ENCODE peak calls at places on chromosomes 12 and 14, in six cellular contexts. L is ascending aorta; H is CD8-positive, alpha-beta T cell; E is pancreas; D is fibroblast of lung; Q is fibroblast of mammary gland. C is an unnamed sample.

GRCh38 chr12:69161835-69162234 is 77.5 kb upstream of the CPSF6 start:
- DNase-seq in D (peak), E (no peak), Q (peak), L (no peak), H (no peak), C (no peak)

GRCh38 chr12:93302331-93303229 is 75.1 kb upstream of the NUDT4 start:
- DNase-seq in E (no peak), H (no peak), D (peak), L (no peak), Q (peak), C (no peak)

GRCh38 chr12:123705935-123706334 is 6.2 kb upstream of the ATP6V0A2 start:
- DNase-seq in D (peak), H (no peak), E (no peak), Q (peak), L (no peak), C (no peak)

GRCh38 chr12:120363274-120363855 is 5.6 kb downstream of the MSI1 start:
- DNase-seq in E (no peak), L (no peak), H (no peak), Q (no peak), D (no peak), C (no peak)

GRCh38 chr12:57240069-57240921 is 10.7 kb downstream of the STAC3 start:
- DNase-seq in D (peak), E (no peak), H (peak), Q (peak), L (no peak), C (no peak)

GRCh38 chr12:129531004-129531403 is 372.8 kb downstream of the TMEM132D start:
- DNase-seq in L (no peak), H (no peak), D (no peak), Q (no peak), E (peak), C (no peak)

GRCh38 chr12:106163712-106164111 is 25.0 kb upstream of the NUAK1 start:
- DNase-seq in D (no peak), H (no peak), Q (no peak), E (no peak), L (no peak), C (no peak)

GRCh38 chr12:53972152-53972702 is 699 bp upstream of the HOXC11 start:
- DNase-seq in L (no peak), H (no peak), E (no peak), Q (peak), D (no peak), C (no peak)

GRCh38 chr14:43894534-43894933 is 612.5 kb downstream of the FSCB start:
- DNase-seq in H (no peak), Q (peak), L (no peak), D (no peak), E (no peak), C (peak)

GRCh38 chr14:95059126-95059525 is 98.2 kb downstream of the DICER1 start:
- DNase-seq in D (no peak), L (no peak), Q (no peak), E (no peak), H (no peak), C (no peak)

GRCh38 chr12:107238276-107238675 is 144.9 kb upstream of the CRY1 start:
- DNase-seq in L (no peak), E (no peak), Q (no peak), D (peak), H (no peak), C (no peak)

GRCh38 chr14:53180272-53181221 is 27.4 kb upstream of the DDHD1 start:
- DNase-seq in E (no peak), H (no peak), Q (peak), D (peak), L (no peak), C (no peak)

GRCh38 chr14:96710060-96710636 is 87.0 kb upstream of the VRK1 start:
- DNase-seq in E (no peak), Q (no peak), H (no peak), L (no peak), D (no peak), C (no peak)

GRCh38 chr12:9109213-9109522 is 6.6 kb downstream of the A2M start:
- DNase-seq in D (no peak), L (no peak), Q (no peak), E (no peak), H (no peak), C (no peak)

GRCh38 chr14:68229423-68229831 is 409.8 kb downstream of the RAD51B start:
- DNase-seq in L (no peak), H (no peak), Q (no peak), E (no peak), D (no peak), C (no peak)

GRCh38 chr12:47280543-47281330 is 201.0 kb upstream of the AMIGO2 start:
- DNase-seq in Q (no peak), E (no peak), H (no peak), L (no peak), D (peak), C (no peak)

GRCh38 chr12:46304080-46304479 is 35.2 kb upstream of the SLC38A1 start:
- DNase-seq in Q (peak), L (no peak), H (no peak), E (no peak), D (no peak), C (no peak)

GRCh38 chr12:125403145-125403789 is 338.0 kb downstream of the AACS start:
- DNase-seq in L (no peak), H (no peak), E (no peak), D (peak), Q (peak), C (peak)

GRCh38 chr12:88855301-88855700 is 275.0 kb upstream of the KITLG start:
- DNase-seq in D (peak), H (no peak), L (no peak), E (no peak), Q (no peak), C (no peak)

GRCh38 chr12:19844224-19844623 is 404.9 kb downstream of the AEBP2 start:
- DNase-seq in Q (no peak), D (no peak), L (no peak), H (no peak), E (no peak), C (no peak)

GRCh38 chr14:75294649-75295033 is 16.0 kb downstream of the FOS start:
- DNase-seq in Q (no peak), E (no peak), H (no peak), D (no peak), L (no peak), C (no peak)

GRCh38 chr14:104221071-104221625 is 82.8 kb downstream of the KIF26A start:
- DNase-seq in L (no peak), Q (no peak), E (no peak), H (no peak), D (no peak), C (no peak)

GRCh38 chr12:57101892-57102695 is 9.1 kb downstream of the STAT6 start:
- DNase-seq in H (no peak), D (no peak), L (no peak), Q (peak), E (no peak), C (no peak)

GRCh38 chr14:32662234-32662633 is 276.4 kb upstream of the NPAS3 start:
- DNase-seq in H (no peak), D (peak), L (no peak), Q (peak), E (no peak), C (no peak)

DNA sequence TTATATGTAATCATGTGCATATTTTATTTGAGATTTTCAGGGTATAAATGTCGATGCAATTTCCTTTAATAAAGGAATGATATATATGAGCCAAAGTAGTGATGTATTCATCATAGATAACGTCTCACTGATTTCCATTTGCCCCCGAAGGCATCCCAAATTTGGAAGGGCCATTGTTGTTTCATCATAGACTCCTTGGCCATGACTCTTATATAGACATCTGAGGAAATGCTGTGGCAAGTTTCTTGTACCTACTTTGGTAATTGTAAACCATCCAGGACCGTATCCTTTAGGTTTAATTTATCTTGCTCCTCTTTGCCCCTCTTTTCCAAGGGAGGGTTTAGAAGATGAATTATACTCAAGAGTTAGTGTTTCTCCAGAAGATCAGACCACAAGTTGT is 84.7 kb downstream of the SAMD4A start:
- DNase-seq in D (peak), H (no peak), Q (no peak), L (no peak), E (no peak), C (no peak)
- H3K4me3 ChIP-seq in D (no peak), H (no peak), Q (no peak), L (no peak), E (no peak), C (no peak)

GRCh38 chr12:95942106-95942531 is 295 bp downstream of the CCDC38 start:
- DNase-seq in E (no peak), H (no peak), Q (no peak), D (peak), L (no peak), C (no peak)

GRCh38 chr12:95940514-95940913 is 1.9 kb downstream of the CCDC38 start:
- DNase-seq in H (no peak), E (no peak), L (no peak), Q (no peak), D (no peak), C (no peak)

GRCh38 chr12:95943231-95943842 is at the start of gene AMDHD1:
- DNase-seq in E (peak), H (peak), L (no peak), Q (peak), D (peak), C (no peak)

GRCh38 chr12:95942532-95943230 is at the start of gene CCDC38:
- DNase-seq in L (peak), E (peak), H (peak), D (peak), Q (peak), C (no peak)

GRCh38 chr12:95944108-95944704 is 1.1 kb downstream of the AMDHD1 start:
- DNase-seq in L (no peak), D (no peak), H (no peak), E (no peak), Q (no peak), C (no peak)
- H3K4me3 ChIP-seq in L (peak), D (no peak), H (no peak), E (peak), Q (no peak), C (no peak)

GRCh38 chr12:48352157-48352775 is 1.5 kb upstream of the ZNF641 start:
- DNase-seq in E (no peak), L (no peak), Q (no peak), H (no peak), D (no peak), C (no peak)

GRCh38 chr12:48350249-48351021 is at the start of gene ZNF641:
- DNase-seq in L (peak), D (peak), Q (peak), H (peak), E (peak), C (peak)

GRCh38 chr12:48351022-48351708 is 446 bp upstream of the ZNF641 start:
- DNase-seq in L (peak), D (peak), Q (peak), E (peak), H (no peak), C (peak)

DNA sequence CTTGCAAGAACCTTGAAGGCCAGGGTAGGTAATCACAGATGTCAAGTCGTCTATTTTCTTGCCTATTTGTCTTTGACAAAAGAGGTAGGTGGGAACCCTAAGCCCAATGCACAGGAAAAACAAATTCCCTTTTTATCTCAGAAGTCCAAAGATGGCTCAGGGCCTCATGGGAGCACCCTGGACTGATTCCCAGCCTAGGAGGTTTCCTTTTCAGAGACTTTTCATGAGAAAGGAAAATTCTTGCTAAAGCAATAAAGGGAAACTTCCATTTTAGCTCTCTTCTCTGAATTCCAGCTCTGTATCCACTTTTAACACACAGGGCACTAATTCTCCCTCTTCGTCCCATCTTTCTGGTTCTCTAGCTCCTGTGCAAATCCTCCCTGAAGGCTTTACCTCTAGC is 1.2 kb downstream of the ZNF641 start:
- DNase-seq in Q (peak), D (peak), H (no peak), L (no peak), E (no peak), C (no peak)
- H3K4me3 ChIP-seq in Q (no peak), D (no peak), H (peak), L (peak), E (peak), C (no peak)

DNA sequence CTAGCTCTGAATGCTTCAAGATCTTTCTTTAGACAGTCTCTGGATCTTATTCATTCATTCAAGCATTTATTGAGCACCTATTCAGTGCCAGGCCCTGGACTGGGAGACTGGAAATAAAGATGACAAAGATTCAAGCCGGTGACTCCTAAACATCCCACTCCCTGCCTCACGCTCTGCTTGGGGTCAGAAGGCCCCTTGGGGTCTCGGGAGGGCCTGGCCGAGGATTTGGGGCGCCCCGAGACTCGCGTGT is 224 bp upstream of the DTX1 start:
- DNase-seq in E (no peak), Q (no peak), D (no peak), H (no peak), L (no peak), C (no peak)
- H3K4me3 ChIP-seq in E (peak), Q (no peak), D (no peak), H (peak), L (peak), C (peak)

DNA sequence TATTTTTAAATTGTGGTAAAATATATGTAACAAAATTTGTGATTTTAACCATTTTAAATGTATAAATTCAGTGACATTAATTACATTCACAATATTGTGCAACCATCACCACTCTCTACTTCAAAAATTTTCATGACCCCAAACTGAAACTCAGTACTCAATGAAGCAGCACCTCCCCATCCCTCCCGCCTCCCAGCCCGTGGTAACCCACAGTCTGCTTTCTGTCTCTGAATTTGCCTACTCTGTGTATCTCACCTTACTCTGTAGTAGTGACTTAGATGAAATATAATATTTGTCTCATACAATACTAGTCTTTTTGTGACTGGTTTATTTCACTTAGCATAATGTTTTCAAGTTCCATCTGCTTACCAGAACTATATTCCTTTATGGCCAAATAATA is 36.2 kb downstream of the EML1 start:
- DNase-seq in E (no peak), Q (no peak), L (no peak), H (no peak), D (no peak), C (no peak)
- H3K4me3 ChIP-seq in E (no peak), Q (no peak), L (no peak), H (no peak), D (no peak), C (no peak)

GRCh38 chr14:24895243-24895583 is 154.7 kb downstream of the STXBP6 start:
- DNase-seq in E (no peak), Q (no peak), H (no peak), D (peak), L (no peak), C (no peak)
- H3K4me3 ChIP-seq in E (no peak), Q (no peak), H (no peak), D (no peak), L (no peak), C (no peak)